ENCODE peak calls at places on chromosomes 2 and 18, in four cellular contexts. T is IMR-90, K is H9, P is adrenal gland. G is an unnamed sample.

GRCh38 chr18:55768255-55768654 is 180.3 kb upstream of the TCF4 start:
- DNase-seq in K (peak; percentile 77), P (no peak), T (peak; percentile 36), G (no peak)

GRCh38 chr2:2793925-2794324 is 462.9 kb upstream of the MYT1L start:
- DNase-seq in T (no peak), K (no peak), P (no peak), G (no peak)

GRCh38 chr18:29883114-29883513 is 1159.4 kb downstream of the DSC3 start:
- DNase-seq in T (no peak), K (no peak), P (no peak), G (no peak)

GRCh38 chr18:12657849-12658829 is at the start of gene SPIRE1:
- DNase-seq in T (peak; percentile 52), P (peak; percentile 77), K (peak; percentile 71), G (peak; percentile 20)

GRCh38 chr2:42928692-42929576 is 136.6 kb upstream of the HAAO start:
- DNase-seq in T (peak; percentile 47), P (no peak), K (peak; percentile 76), G (no peak)

GRCh38 chr2:37866535-37866934 is 58.6 kb upstream of the RMDN2 start:
- DNase-seq in T (no peak), K (no peak), P (peak; percentile 32), G (no peak)

GRCh38 chr18:79571221-79572092 is 108.1 kb upstream of the CTDP1 start:
- DNase-seq in K (peak; percentile 24), T (no peak), P (no peak), G (no peak)

GRCh38 chr2:107338059-107338458 is 452.1 kb upstream of the ST6GAL2 start:
- DNase-seq in T (no peak), K (no peak), P (no peak), G (no peak)

GRCh38 chr2:37454851-37455762 is 110.7 kb downstream of the QPCT start:
- DNase-seq in K (no peak), P (no peak), T (no peak), G (no peak)

GRCh38 chr2:240350696-240351087 is 84.8 kb upstream of the GPC1 start:
- DNase-seq in P (no peak), K (no peak), T (no peak), G (no peak)

GRCh38 chr18:73647391-73647790 is 500.2 kb downstream of the FBXO15 start:
- DNase-seq in T (peak; percentile 43), P (no peak), K (no peak), G (no peak)

GRCh38 chr2:100670232-100670631 is 107.4 kb downstream of the PDCL3 start:
- DNase-seq in T (no peak), K (no peak), P (no peak), G (no peak)

GRCh38 chr2:28958689-28959088 is 22.4 kb upstream of the TOGARAM2 start:
- DNase-seq in T (peak; percentile 74), K (peak; percentile 71), P (peak; percentile 63), G (no peak)

GRCh38 chr2:224038049-224038829 is 847 bp downstream of the SERPINE2 start:
- DNase-seq in T (peak; percentile 13), K (peak; percentile 63), P (no peak), G (peak; percentile 30)

GRCh38 chr18:25630682-25631081 is 278.7 kb upstream of the ZNF521 start:
- DNase-seq in T (no peak), P (no peak), K (no peak), G (no peak)

GRCh38 chr2:108907822-108908716 is 81.0 kb downstream of the EDAR start:
- DNase-seq in K (peak; percentile 25), P (no peak), T (no peak), G (no peak)

GRCh38 chr18:51345848-51346391 is 148.4 kb upstream of the MEX3C start:
- DNase-seq in P (no peak), K (no peak), T (no peak), G (no peak)

GRCh38 chr2:64751286-64752260 is 97.9 kb upstream of the SERTAD2 start:
- DNase-seq in P (peak; percentile 84), T (peak; percentile 49), K (no peak), G (no peak)

GRCh38 chr18:23694642-23695430 is 5.6 kb downstream of the LAMA3 start:
- DNase-seq in P (no peak), T (no peak), K (no peak), G (no peak)

GRCh38 chr2:231034291-231034882 is 2.9 kb upstream of the C2orf72 start:
- DNase-seq in T (no peak), K (no peak), P (no peak), G (no peak)

GRCh38 chr18:62999392-62999791 is 284.1 kb downstream of the PHLPP1 start:
- DNase-seq in T (peak; percentile 26), P (peak; percentile 90), K (no peak), G (no peak)

GRCh38 chr2:61645911-61646310 is 107.8 kb upstream of the XPO1 start:
- DNase-seq in P (no peak), T (peak; percentile 96), K (no peak), G (no peak)

GRCh38 chr2:187869195-187869594 is 315.0 kb upstream of the TFPI start:
- DNase-seq in T (no peak), P (no peak), K (no peak), G (no peak)

GRCh38 chr2:178764097-178764496 is 43.1 kb downstream of the TTN start:
- DNase-seq in K (no peak), T (no peak), P (no peak), G (no peak)

GRCh38 chr2:197500503-197501179 is 462 bp downstream of the HSPE1 start:
- DNase-seq in K (no peak), T (peak; percentile 5), P (no peak), G (no peak)

GRCh38 chr2:174974131-174974530 is 31.1 kb downstream of the CHN1 start:
- DNase-seq in P (no peak), T (no peak), K (no peak), G (no peak)

GRCh38 chr2:88128654-88129312 is 921 bp upstream of the FABP1 start:
- DNase-seq in P (no peak), T (no peak), K (no peak), G (no peak)
- H3K27me3 ChIP-seq in P (peaks cover 5% of the 10 kb centered on the region), T (peaks cover 7% of the 10 kb centered on the region), K (no peaks in the 10 kb centered on the region), G (no peaks in the 10 kb centered on the region)

GRCh38 chr2:241505086-241505780 is 3.2 kb downstream of the STK25 start:
- DNase-seq in K (no peak), T (no peak), P (no peak), G (no peak)
- H3K27me3 ChIP-seq in K (no peaks in the 10 kb centered on the region), T (no peaks in the 10 kb centered on the region), P (no peaks in the 10 kb centered on the region), G (no peaks in the 10 kb centered on the region)

GRCh38 chr2:56729212-56729611 is 545.4 kb downstream of the CCDC85A start:
- DNase-seq in K (no peak), T (no peak), P (no peak), G (no peak)
- H3K27me3 ChIP-seq in K (no peaks in the 10 kb centered on the region), T (no peaks in the 10 kb centered on the region), P (no peaks in the 10 kb centered on the region), G (no peaks in the 10 kb centered on the region)

GRCh38 chr18:5075297-5075696 is 121.8 kb downstream of the AKAIN1 start:
- DNase-seq in T (no peak), P (no peak), K (no peak), G (no peak)
- H3K27me3 ChIP-seq in T (no peaks in the 10 kb centered on the region), P (no peaks in the 10 kb centered on the region), K (no peaks in the 10 kb centered on the region), G (no peaks in the 10 kb centered on the region)

GRCh38 chr2:105138643-105139042 is 100.8 kb downstream of the MRPS9 start:
- DNase-seq in P (no peak), T (no peak), K (no peak), G (no peak)

GRCh38 chr2:105139556-105140236 is 101.8 kb downstream of the MRPS9 start:
- DNase-seq in P (no peak), T (no peak), K (no peak), G (no peak)

GRCh38 chr2:105136394-105136793 is 98.5 kb downstream of the MRPS9 start:
- DNase-seq in K (no peak), P (no peak), T (no peak), G (no peak)

GRCh38 chr2:105134076-105134475 is 96.2 kb downstream of the MRPS9 start:
- DNase-seq in K (no peak), T (peak; percentile 4), P (no peak), G (no peak)

GRCh38 chr2:105135436-105135835 is 97.6 kb downstream of the MRPS9 start:
- DNase-seq in T (no peak), P (no peak), K (no peak), G (no peak)
- H3K27me3 ChIP-seq in T (peaks cover 15% of the 10 kb centered on the region), P (no peaks in the 10 kb centered on the region), K (no peaks in the 10 kb centered on the region), G (no peaks in the 10 kb centered on the region)

GRCh38 chr18:37567994-37568359 is 2.4 kb upstream of the CELF4 start:
- DNase-seq in K (peak; percentile 20), T (no peak), P (no peak), G (no peak)

GRCh38 chr18:37565985-37566478 is 434 bp upstream of the CELF4 start:
- DNase-seq in P (peak; percentile 56), T (peak; percentile 5), K (peak; percentile 60), G (no peak)

GRCh38 chr18:37567061-37567993 is 1.7 kb upstream of the CELF4 start:
- DNase-seq in T (no peak), K (no peak), P (no peak), G (no peak)

GRCh38 chr18:37565138-37565984 is at the start of gene CELF4:
- DNase-seq in K (no peak), P (no peak), T (no peak), G (no peak)

GRCh38 chr18:37566479-37567060 is 972 bp upstream of the CELF4 start:
- DNase-seq in P (no peak), K (no peak), T (no peak), G (no peak)
- H3K27me3 ChIP-seq in P (peaks cover 16% of the 10 kb centered on the region), K (peaks cover 40% of the 10 kb centered on the region), T (peaks cover 46% of the 10 kb centered on the region), G (peaks cover 70% of the 10 kb centered on the region)

GRCh38 chr2:26681656-26682055 is 10.9 kb upstream of the KCNK3 start:
- DNase-seq in T (no peak), K (no peak), P (no peak), G (no peak)

GRCh38 chr2:26675651-26676255 is 16.8 kb upstream of the KCNK3 start:
- DNase-seq in P (peak; percentile 93), T (no peak), K (no peak), G (no peak)

GRCh38 chr2:26674771-26675170 is 17.8 kb upstream of the KCNK3 start:
- DNase-seq in K (no peak), P (no peak), T (no peak), G (no peak)

GRCh38 chr2:26679857-26680256 is 12.7 kb upstream of the KCNK3 start:
- DNase-seq in T (no peak), P (no peak), K (no peak), G (no peak)

GRCh38 chr2:26678026-26678425 is 14.5 kb upstream of the KCNK3 start:
- DNase-seq in K (no peak), T (no peak), P (no peak), G (no peak)
- H3K27me3 ChIP-seq in K (no peaks in the 10 kb centered on the region), T (peaks cover 56% of the 10 kb centered on the region), P (no peaks in the 10 kb centered on the region), G (peaks cover 9% of the 10 kb centered on the region)

DNA sequence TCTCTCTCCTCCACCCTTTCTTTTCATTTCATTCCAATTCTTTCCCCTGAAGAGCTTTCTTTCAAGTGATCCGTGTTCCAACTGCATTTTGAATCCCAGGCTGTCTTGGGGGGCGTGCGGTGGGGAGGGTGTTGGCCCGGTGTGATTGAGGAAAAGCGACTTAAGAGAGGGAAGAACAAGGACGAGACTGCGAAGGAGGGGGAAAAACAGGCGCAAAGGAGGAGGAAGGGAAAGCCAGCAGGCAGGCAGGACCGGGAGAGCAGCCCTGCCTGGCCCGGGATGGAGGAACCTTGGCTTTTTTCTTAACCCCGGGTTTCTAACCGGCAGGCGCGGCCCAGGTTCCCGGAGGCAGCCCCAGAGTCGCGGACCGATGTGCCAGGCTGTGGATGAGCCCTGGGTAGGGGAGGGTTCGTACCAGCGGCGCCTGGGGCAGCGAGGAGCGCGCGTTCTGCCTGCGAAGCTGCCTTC is 1.3 kb downstream of the ADCYAP1 start:
- DNase-seq in T (no peak), K (peak; percentile 38), P (no peak), G (no peak)
- H3K27me3 ChIP-seq in T (peaks cover 65% of the 10 kb centered on the region), K (peaks cover 76% of the 10 kb centered on the region), P (peaks cover 89% of the 10 kb centered on the region), G (peaks cover 94% of the 10 kb centered on the region)